ENCODE peak calls at places on chromosomes 7 and 10, in five cellular contexts. B, D, I, Z and V are unnamed samples.

GRCh38 chr7:121516791-121517305 is 120.7 kb upstream of the FAM3C start:
- DNase-seq in B (no peak), D (no peak), I (no peak), Z (no peak), V (no peak)

GRCh38 chr7:120805636-120806388 is 52.1 kb downstream of the TSPAN12 start:
- DNase-seq in B (no peak), D (peak), I (peak), Z (no peak), V (peak)

GRCh38 chr7:150311146-150311545 is 12.0 kb upstream of the LRRC61 start:
- DNase-seq in B (no peak), D (no peak), I (no peak), Z (no peak), V (no peak)

GRCh38 chr10:118568327-118568848 is 27.1 kb downstream of the PRLHR start:
- DNase-seq in B (peak), D (no peak), I (no peak), Z (peak), V (peak)

GRCh38 chr7:23020742-23021401 is 6.9 kb upstream of the HYCC1 start:
- DNase-seq in B (peak), D (peak), I (no peak), Z (no peak), V (no peak)

GRCh38 chr7:127911968-127912511 is 119.2 kb downstream of the LRRC4 start:
- DNase-seq in B (no peak), D (no peak), I (no peak), Z (no peak), V (no peak)

GRCh38 chr7:133971658-133972057 is 155.5 kb upstream of the LRGUK start:
- DNase-seq in B (no peak), D (no peak), I (no peak), Z (no peak), V (no peak)

GRCh38 chr7:6444516-6445269 is 3.1 kb downstream of the DAGLB start:
- DNase-seq in B (no peak), D (no peak), I (no peak), Z (no peak), V (no peak)

GRCh38 chr7:7707756-7708310 is 10.6 kb downstream of the RPA3 start:
- DNase-seq in B (no peak), D (no peak), I (no peak), Z (no peak), V (peak)

GRCh38 chr10:70106958-70107791 is 25.4 kb downstream of the AIFM2 start:
- DNase-seq in B (no peak), D (no peak), I (no peak), Z (no peak), V (peak)

GRCh38 chr7:73841689-73842247 is 548 bp downstream of the METTL27 start:
- DNase-seq in B (no peak), D (no peak), I (no peak), Z (no peak), V (peak)

GRCh38 chr10:71285180-71285545 is 33.9 kb upstream of the SLC29A3 start:
- DNase-seq in B (no peak), D (no peak), I (no peak), Z (peak), V (peak)

GRCh38 chr7:127254163-127254684 is 1.5 kb upstream of the GRM8 start:
- DNase-seq in B (no peak), D (no peak), I (no peak), Z (no peak), V (no peak)

GRCh38 chr7:110407242-110407641 is 683.7 kb upstream of the LRRN3 start:
- DNase-seq in B (no peak), D (no peak), I (no peak), Z (no peak), V (no peak)

GRCh38 chr7:22411977-22412693 is 55.2 kb upstream of the RAPGEF5 start:
- DNase-seq in B (no peak), D (no peak), I (no peak), Z (no peak), V (peak)